ENCODE peak calls at places on chromosomes 11 and 22, in six cellular contexts. One of them, this sample, is unnamed.
A peak's percentile ranks its signal among the peaks of the same experiment; 100 is the strongest.

GRCh38 chr11:120651836-120652235 is 140.3 kb downstream of the GRIK4 start:
- DNase-seq in right lobe of liver: no peak
- DNase-seq in HCT116: no peak
- DNase-seq in GM13977: no peak
- DNase-seq in foreskin fibroblast: no peak
- DNase-seq in HL-60: no peak
- DNase-seq in this sample: no peak

GRCh38 chr22:50316114-50317065 is 8.9 kb upstream of the PLXNB2 start:
- DNase-seq in right lobe of liver: peak; percentile 48
- DNase-seq in foreskin fibroblast: no peak
- DNase-seq in HL-60: no peak
- DNase-seq in GM13977: peak; percentile 24
- DNase-seq in HCT116: no peak
- DNase-seq in this sample: no peak

GRCh38 chr22:24565077-24565476 is 9.3 kb downstream of the SNRPD3 start:
- DNase-seq in HCT116: no peak
- DNase-seq in foreskin fibroblast: no peak
- DNase-seq in GM13977: no peak
- DNase-seq in right lobe of liver: no peak
- DNase-seq in HL-60: no peak
- DNase-seq in this sample: no peak

GRCh38 chr11:112298535-112298934 is 37.9 kb upstream of the PLET1 start:
- DNase-seq in HCT116: no peak
- DNase-seq in HL-60: no peak
- DNase-seq in right lobe of liver: peak; percentile 83
- DNase-seq in foreskin fibroblast: no peak
- DNase-seq in GM13977: no peak
- DNase-seq in this sample: no peak

GRCh38 chr11:108647701-108648527 is 17.0 kb upstream of the DDX10 start:
- DNase-seq in HL-60: peak; percentile 60
- DNase-seq in foreskin fibroblast: peak; percentile 91
- DNase-seq in right lobe of liver: peak; percentile 93
- DNase-seq in HCT116: peak; percentile 69
- DNase-seq in GM13977: no peak
- DNase-seq in this sample: no peak

GRCh38 chr22:47032956-47033647 is 270.7 kb downstream of the TBC1D22A start:
- DNase-seq in foreskin fibroblast: no peak
- DNase-seq in HL-60: no peak
- DNase-seq in right lobe of liver: no peak
- DNase-seq in GM13977: no peak
- DNase-seq in HCT116: no peak
- DNase-seq in this sample: no peak

GRCh38 chr11:12537778-12538401 is 136.3 kb upstream of the TEAD1 start:
- DNase-seq in foreskin fibroblast: peak; percentile 84
- DNase-seq in HCT116: no peak
- DNase-seq in GM13977: no peak
- DNase-seq in right lobe of liver: no peak
- DNase-seq in HL-60: no peak
- DNase-seq in this sample: no peak

GRCh38 chr11:131760191-131760951 is 390.0 kb downstream of the NTM start:
- DNase-seq in GM13977: no peak
- DNase-seq in right lobe of liver: no peak
- DNase-seq in HCT116: no peak
- DNase-seq in foreskin fibroblast: peak; percentile 86
- DNase-seq in HL-60: no peak
- DNase-seq in this sample: no peak

GRCh38 chr11:116689413-116690127 is 83.2 kb downstream of the BUD13 start:
- DNase-seq in GM13977: no peak
- DNase-seq in HCT116: no peak
- DNase-seq in right lobe of liver: no peak
- DNase-seq in HL-60: no peak
- DNase-seq in foreskin fibroblast: no peak
- DNase-seq in this sample: peak; percentile 20

GRCh38 chr11:3180869-3181268 is 15.8 kb upstream of the OSBPL5 start:
- DNase-seq in foreskin fibroblast: no peak
- DNase-seq in HL-60: no peak
- DNase-seq in right lobe of liver: peak; percentile 23
- DNase-seq in GM13977: no peak
- DNase-seq in HCT116: no peak
- DNase-seq in this sample: peak; percentile 26

GRCh38 chr11:2300290-2300935 is 1.3 kb downstream of the C11orf21 start:
- DNase-seq in HCT116: no peak
- DNase-seq in GM13977: no peak
- DNase-seq in HL-60: peak; percentile 70
- DNase-seq in foreskin fibroblast: no peak
- DNase-seq in right lobe of liver: peak; percentile 55
- DNase-seq in this sample: peak; percentile 45

GRCh38 chr11:113242767-113243397 is 71.5 kb upstream of the TTC12 start:
- DNase-seq in HL-60: no peak
- DNase-seq in right lobe of liver: no peak
- DNase-seq in GM13977: no peak
- DNase-seq in foreskin fibroblast: peak; percentile 78
- DNase-seq in HCT116: no peak
- DNase-seq in this sample: no peak

GRCh38 chr22:19431641-19432091 is at the start of gene HIRA:
- DNase-seq in foreskin fibroblast: peak; percentile 90
- DNase-seq in GM13977: peak; percentile 87
- DNase-seq in HCT116: peak; percentile 53
- DNase-seq in right lobe of liver: peak; percentile 87
- DNase-seq in HL-60: peak; percentile 84
- DNase-seq in this sample: peak; percentile 73

GRCh38 chr11:75352417-75353206 is 1.2 kb upstream of the ARRB1 start:
- DNase-seq in GM13977: peak; percentile 70
- DNase-seq in right lobe of liver: peak; percentile 78
- DNase-seq in foreskin fibroblast: no peak
- DNase-seq in HCT116: no peak
- DNase-seq in HL-60: no peak
- DNase-seq in this sample: peak; percentile 77

GRCh38 chr11:119099707-119100106 is 1.9 kb downstream of the DPAGT1 start:
- DNase-seq in GM13977: no peak
- DNase-seq in right lobe of liver: no peak
- DNase-seq in HCT116: no peak
- DNase-seq in HL-60: peak; percentile 55
- DNase-seq in foreskin fibroblast: no peak
- DNase-seq in this sample: no peak

GRCh38 chr22:48593551-48593950 is 1234.1 kb downstream of the BRD1 start:
- DNase-seq in GM13977: no peak
- DNase-seq in right lobe of liver: no peak
- DNase-seq in foreskin fibroblast: no peak
- DNase-seq in HL-60: no peak
- DNase-seq in HCT116: no peak
- DNase-seq in this sample: no peak

GRCh38 chr22:37549704-37550059 is 10.6 kb upstream of the CDC42EP1 start:
- DNase-seq in HCT116: no peak
- DNase-seq in foreskin fibroblast: peak; percentile 76
- DNase-seq in GM13977: no peak
- DNase-seq in HL-60: no peak
- DNase-seq in right lobe of liver: peak; percentile 89
- DNase-seq in this sample: no peak
- TF ChIP-seq CTCF in HCT116: no peak
- TF ChIP-seq CTCF in foreskin fibroblast: peak; percentile 32
- TF ChIP-seq CTCF in GM13977: no peak
- TF ChIP-seq CTCF in HL-60: no peak
- TF ChIP-seq CTCF in right lobe of liver: peak; percentile 39
- TF ChIP-seq CTCF in this sample: no peak

GRCh38 chr22:39351689-39352214 is 2.0 kb downstream of the SYNGR1 start:
- DNase-seq in HCT116: no peak
- DNase-seq in right lobe of liver: no peak
- DNase-seq in HL-60: peak; percentile 87
- DNase-seq in GM13977: peak; percentile 20
- DNase-seq in foreskin fibroblast: peak; percentile 80
- DNase-seq in this sample: no peak

GRCh38 chr22:39348909-39349505 is 784 bp upstream of the SYNGR1 start:
- DNase-seq in HL-60: peak; percentile 90
- DNase-seq in right lobe of liver: no peak
- DNase-seq in GM13977: peak; percentile 28
- DNase-seq in HCT116: no peak
- DNase-seq in foreskin fibroblast: peak; percentile 2
- DNase-seq in this sample: no peak

GRCh38 chr22:39350803-39351688 is 1.3 kb downstream of the SYNGR1 start:
- DNase-seq in HCT116: no peak
- DNase-seq in foreskin fibroblast: peak; percentile 9
- DNase-seq in GM13977: peak; percentile 33
- DNase-seq in right lobe of liver: no peak
- DNase-seq in HL-60: no peak
- DNase-seq in this sample: no peak

GRCh38 chr22:39349506-39349966 is 255 bp upstream of the SYNGR1 start:
- DNase-seq in foreskin fibroblast: peak; percentile 71
- DNase-seq in GM13977: peak; percentile 79
- DNase-seq in HCT116: no peak
- DNase-seq in HL-60: peak; percentile 46
- DNase-seq in right lobe of liver: no peak
- DNase-seq in this sample: no peak

GRCh38 chr22:39349967-39350802 is at the start of gene SYNGR1:
- DNase-seq in foreskin fibroblast: peak; percentile 44
- DNase-seq in HCT116: no peak
- DNase-seq in HL-60: no peak
- DNase-seq in right lobe of liver: no peak
- DNase-seq in GM13977: no peak
- DNase-seq in this sample: no peak
- TF ChIP-seq CTCF in foreskin fibroblast: no peak
- TF ChIP-seq CTCF in HCT116: no peak
- TF ChIP-seq CTCF in HL-60: no peak
- TF ChIP-seq CTCF in right lobe of liver: no peak
- TF ChIP-seq CTCF in GM13977: no peak
- TF ChIP-seq CTCF in this sample: no peak

GRCh38 chr11:63681208-63682044 is at the start of gene RTN3:
- DNase-seq in right lobe of liver: peak; percentile 98
- DNase-seq in HL-60: peak; percentile 97
- DNase-seq in foreskin fibroblast: peak; percentile 100
- DNase-seq in GM13977: peak; percentile 97
- DNase-seq in HCT116: peak; percentile 96
- DNase-seq in this sample: peak; percentile 97
- TF ChIP-seq CTCF in right lobe of liver: no peak
- TF ChIP-seq CTCF in HL-60: no peak
- TF ChIP-seq CTCF in foreskin fibroblast: no peak
- TF ChIP-seq CTCF in GM13977: no peak
- TF ChIP-seq CTCF in HCT116: no peak
- TF ChIP-seq CTCF in this sample: peak; percentile 3

DNA sequence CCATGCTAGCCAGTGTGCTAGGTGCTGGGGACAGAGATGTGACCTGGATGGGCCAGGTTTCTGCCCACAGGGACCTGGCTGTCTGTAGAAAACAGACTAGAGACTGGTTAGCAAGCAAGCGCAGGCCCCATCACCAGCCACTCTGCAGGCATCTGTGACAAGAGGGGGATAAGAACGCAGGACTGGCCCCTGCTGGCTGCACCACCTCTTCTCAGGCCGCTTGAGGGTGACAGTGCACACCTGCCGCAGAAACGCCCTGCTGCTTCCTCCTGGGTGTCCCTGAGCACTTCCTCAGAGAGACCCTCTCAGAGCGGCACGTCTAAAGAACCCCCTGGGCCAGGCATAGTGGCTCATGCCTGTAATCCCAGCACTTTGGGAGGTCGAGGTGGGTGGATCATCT is 5.9 kb upstream of the PICK1 start:
- DNase-seq in right lobe of liver: no peak
- DNase-seq in GM13977: no peak
- DNase-seq in HL-60: no peak
- DNase-seq in foreskin fibroblast: no peak
- DNase-seq in HCT116: no peak
- DNase-seq in this sample: no peak
- TF ChIP-seq CTCF in right lobe of liver: no peak
- TF ChIP-seq CTCF in GM13977: no peak
- TF ChIP-seq CTCF in HL-60: no peak
- TF ChIP-seq CTCF in foreskin fibroblast: no peak
- TF ChIP-seq CTCF in HCT116: no peak
- TF ChIP-seq CTCF in this sample: no peak

GRCh38 chr22:28771195-28771791 is 1.2 kb upstream of the CCDC117 start:
- DNase-seq in HL-60: no peak
- DNase-seq in GM13977: no peak
- DNase-seq in foreskin fibroblast: no peak
- DNase-seq in HCT116: no peak
- DNase-seq in right lobe of liver: peak; percentile 76
- DNase-seq in this sample: no peak

GRCh38 chr22:28774378-28774777 is 1.9 kb downstream of the CCDC117 start:
- DNase-seq in right lobe of liver: no peak
- DNase-seq in HL-60: no peak
- DNase-seq in foreskin fibroblast: no peak
- DNase-seq in HCT116: no peak
- DNase-seq in GM13977: no peak
- DNase-seq in this sample: no peak

GRCh38 chr22:28773461-28773867 is 969 bp downstream of the CCDC117 start:
- DNase-seq in right lobe of liver: no peak
- DNase-seq in HL-60: no peak
- DNase-seq in foreskin fibroblast: no peak
- DNase-seq in GM13977: peak; percentile 69
- DNase-seq in HCT116: no peak
- DNase-seq in this sample: no peak

GRCh38 chr22:28769394-28770085 is 3.0 kb upstream of the CCDC117 start:
- DNase-seq in right lobe of liver: no peak
- DNase-seq in HL-60: no peak
- DNase-seq in HCT116: no peak
- DNase-seq in foreskin fibroblast: no peak
- DNase-seq in GM13977: no peak
- DNase-seq in this sample: no peak

DNA sequence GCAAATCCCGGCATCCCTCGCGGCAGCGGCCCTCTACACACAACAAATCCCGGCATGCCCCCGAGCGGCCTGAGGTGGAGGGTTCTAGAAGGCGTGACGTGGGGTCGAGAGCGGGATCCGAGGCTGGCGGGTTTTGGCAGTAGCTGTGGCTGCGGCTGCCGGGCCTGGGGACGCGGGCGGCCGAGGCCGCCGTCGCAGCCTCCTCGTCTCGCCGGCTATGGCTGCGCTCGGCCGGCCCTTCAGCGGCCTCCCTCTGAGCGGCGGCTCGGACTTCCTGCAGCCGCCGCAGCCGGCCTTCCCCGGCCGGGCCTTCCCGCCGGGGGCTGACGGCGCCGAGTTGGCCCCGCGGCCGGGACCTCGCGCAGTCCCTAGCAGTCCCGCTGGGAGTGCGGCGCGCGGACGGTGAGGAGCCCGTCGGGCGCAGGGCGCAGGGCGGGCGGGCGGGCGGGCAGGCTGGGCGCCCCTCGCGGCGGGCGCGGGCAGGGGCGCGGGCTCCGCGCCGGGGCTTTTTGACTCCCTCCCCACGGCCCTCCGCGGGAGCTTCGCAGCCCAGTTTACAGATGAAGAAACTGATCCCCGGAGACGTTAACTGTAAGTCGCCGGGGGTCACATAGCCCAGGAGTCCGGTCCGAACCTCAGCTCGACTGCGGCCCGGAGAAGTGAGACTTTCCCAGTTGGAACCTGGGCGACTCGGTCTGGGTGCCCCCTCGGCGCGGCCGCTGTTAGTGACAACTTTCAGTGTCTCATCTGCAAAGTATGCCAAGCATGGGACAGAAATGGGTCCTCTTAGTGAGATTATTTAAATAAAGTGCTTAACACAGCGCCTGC is at the start of gene CCDC117:
- DNase-seq in GM13977: peak; percentile 95
- DNase-seq in HL-60: peak; percentile 97
- DNase-seq in foreskin fibroblast: peak; percentile 97
- DNase-seq in HCT116: peak; percentile 89
- DNase-seq in right lobe of liver: peak; percentile 98
- DNase-seq in this sample: peak; percentile 90
- TF ChIP-seq CTCF in GM13977: peak; percentile 17
- TF ChIP-seq CTCF in HL-60: no peak
- TF ChIP-seq CTCF in foreskin fibroblast: no peak
- TF ChIP-seq CTCF in HCT116: no peak
- TF ChIP-seq CTCF in right lobe of liver: peak; percentile 8
- TF ChIP-seq CTCF in this sample: peak; percentile 54

GRCh38 chr11:107078375-107078774 is 60.1 kb upstream of the GUCY1A2 start:
- DNase-seq in GM13977: no peak
- DNase-seq in HL-60: no peak
- DNase-seq in foreskin fibroblast: no peak
- DNase-seq in right lobe of liver: no peak
- DNase-seq in HCT116: no peak
- DNase-seq in this sample: no peak
- TF ChIP-seq CTCF in GM13977: no peak
- TF ChIP-seq CTCF in HL-60: no peak
- TF ChIP-seq CTCF in foreskin fibroblast: no peak
- TF ChIP-seq CTCF in right lobe of liver: no peak
- TF ChIP-seq CTCF in HCT116: no peak
- TF ChIP-seq CTCF in this sample: no peak

This sample was measured in CD14-positive monocyte.